ENCODE peak calls at places on chromosome 17, in six cellular contexts. One of them, this sample, is unnamed.
A peak's percentile ranks its signal among the peaks of the same experiment; 100 is the strongest.

GRCh38 chr17:66401364-66401763 is 99.0 kb downstream of the PRKCA start:
- DNase-seq in Karpas-422: no peak
- DNase-seq in psoas muscle: no peak
- DNase-seq in thoracic aorta: no peak
- DNase-seq in cardiac muscle cell: no peak
- DNase-seq in body of pancreas: no peak
- DNase-seq in this sample: no peak

GRCh38 chr17:41799366-41799765 is 12.4 kb downstream of the P3H4 start:
- DNase-seq in body of pancreas: no peak
- DNase-seq in thoracic aorta: no peak
- DNase-seq in cardiac muscle cell: no peak
- DNase-seq in Karpas-422: no peak
- DNase-seq in psoas muscle: no peak
- DNase-seq in this sample: no peak

GRCh38 chr17:38584350-38584925 is 21.3 kb downstream of the SRCIN1 start:
- DNase-seq in Karpas-422: peak; percentile 82
- DNase-seq in thoracic aorta: no peak
- DNase-seq in body of pancreas: peak; percentile 71
- DNase-seq in psoas muscle: peak; percentile 75
- DNase-seq in cardiac muscle cell: peak; percentile 72
- DNase-seq in this sample: no peak

GRCh38 chr17:29018788-29019474 is 13.1 kb upstream of the SEZ6 start:
- DNase-seq in thoracic aorta: no peak
- DNase-seq in cardiac muscle cell: no peak
- DNase-seq in psoas muscle: no peak
- DNase-seq in body of pancreas: no peak
- DNase-seq in Karpas-422: no peak
- DNase-seq in this sample: no peak

GRCh38 chr17:13297198-13297597 is 279.4 kb upstream of the ELAC2 start:
- DNase-seq in body of pancreas: no peak
- DNase-seq in psoas muscle: no peak
- DNase-seq in thoracic aorta: no peak
- DNase-seq in cardiac muscle cell: no peak
- DNase-seq in Karpas-422: no peak
- DNase-seq in this sample: no peak

GRCh38 chr17:36524428-36524876 is 10.2 kb downstream of the MYO19 start:
- DNase-seq in thoracic aorta: no peak
- DNase-seq in Karpas-422: no peak
- DNase-seq in psoas muscle: no peak
- DNase-seq in body of pancreas: no peak
- DNase-seq in cardiac muscle cell: no peak
- DNase-seq in this sample: no peak

GRCh38 chr17:15942207-15942833 is 2.6 kb upstream of the ADORA2B start:
- DNase-seq in thoracic aorta: no peak
- DNase-seq in body of pancreas: peak; percentile 31
- DNase-seq in psoas muscle: no peak
- DNase-seq in cardiac muscle cell: no peak
- DNase-seq in Karpas-422: peak; percentile 55
- DNase-seq in this sample: no peak

GRCh38 chr17:5201011-5201410 is 9.3 kb upstream of the ZNF594 start:
- DNase-seq in psoas muscle: no peak
- DNase-seq in cardiac muscle cell: no peak
- DNase-seq in body of pancreas: no peak
- DNase-seq in thoracic aorta: no peak
- DNase-seq in Karpas-422: no peak
- DNase-seq in this sample: no peak

GRCh38 chr17:75031972-75032895 is 14.5 kb downstream of the ATP5PD start:
- DNase-seq in thoracic aorta: peak; percentile 71
- DNase-seq in Karpas-422: peak; percentile 63
- DNase-seq in cardiac muscle cell: peak; percentile 85
- DNase-seq in body of pancreas: peak; percentile 72
- DNase-seq in psoas muscle: peak; percentile 76
- DNase-seq in this sample: peak; percentile 73

GRCh38 chr17:37701424-37702020 is 43.3 kb downstream of the HNF1B start:
- DNase-seq in body of pancreas: peak; percentile 65
- DNase-seq in thoracic aorta: no peak
- DNase-seq in Karpas-422: peak; percentile 86
- DNase-seq in psoas muscle: no peak
- DNase-seq in cardiac muscle cell: peak; percentile 20
- DNase-seq in this sample: no peak

GRCh38 chr17:12756786-12757185 is 32.5 kb upstream of the ARHGAP44 start:
- DNase-seq in Karpas-422: no peak
- DNase-seq in thoracic aorta: no peak
- DNase-seq in psoas muscle: no peak
- DNase-seq in cardiac muscle cell: peak; percentile 45
- DNase-seq in body of pancreas: no peak
- DNase-seq in this sample: no peak

GRCh38 chr17:77382356-77382911 is 241.7 kb downstream of the SEC14L1 start:
- DNase-seq in body of pancreas: no peak
- DNase-seq in cardiac muscle cell: no peak
- DNase-seq in Karpas-422: peak; percentile 64
- DNase-seq in thoracic aorta: no peak
- DNase-seq in psoas muscle: no peak
- DNase-seq in this sample: no peak

GRCh38 chr17:17590883-17591407 is 563 bp downstream of the PEMT start:
- DNase-seq in body of pancreas: no peak
- DNase-seq in Karpas-422: no peak
- DNase-seq in cardiac muscle cell: no peak
- DNase-seq in psoas muscle: no peak
- DNase-seq in thoracic aorta: no peak
- DNase-seq in this sample: no peak

GRCh38 chr17:65323055-65323454 is 185.9 kb downstream of the RGS9 start:
- DNase-seq in body of pancreas: no peak
- DNase-seq in psoas muscle: no peak
- DNase-seq in cardiac muscle cell: no peak
- DNase-seq in Karpas-422: peak; percentile 60
- DNase-seq in thoracic aorta: no peak
- DNase-seq in this sample: no peak

GRCh38 chr17:17638467-17638866 is 42.8 kb upstream of the RAI1 start:
- DNase-seq in psoas muscle: no peak
- DNase-seq in Karpas-422: no peak
- DNase-seq in thoracic aorta: no peak
- DNase-seq in body of pancreas: no peak
- DNase-seq in cardiac muscle cell: no peak
- DNase-seq in this sample: no peak

GRCh38 chr17:37609170-37610040 is at the start of gene SYNRG:
- DNase-seq in psoas muscle: peak; percentile 97
- DNase-seq in Karpas-422: peak; percentile 98
- DNase-seq in body of pancreas: peak; percentile 95
- DNase-seq in thoracic aorta: peak; percentile 93
- DNase-seq in cardiac muscle cell: peak; percentile 98
- DNase-seq in this sample: peak; percentile 98

GRCh38 chr17:21282231-21282630 is 2.3 kb upstream of the MAP2K3 start:
- DNase-seq in psoas muscle: peak; percentile 74
- DNase-seq in body of pancreas: no peak
- DNase-seq in Karpas-422: no peak
- DNase-seq in thoracic aorta: peak; percentile 78
- DNase-seq in cardiac muscle cell: peak; percentile 93
- DNase-seq in this sample: peak; percentile 87

GRCh38 chr17:81368161-81368560 is 27.1 kb upstream of the BAHCC1 start:
- DNase-seq in body of pancreas: no peak
- DNase-seq in Karpas-422: no peak
- DNase-seq in thoracic aorta: no peak
- DNase-seq in psoas muscle: no peak
- DNase-seq in cardiac muscle cell: no peak
- DNase-seq in this sample: no peak

GRCh38 chr17:82804442-82805191 is 35.2 kb downstream of the ZNF750 start:
- DNase-seq in cardiac muscle cell: peak; percentile 79
- DNase-seq in Karpas-422: no peak
- DNase-seq in psoas muscle: peak; percentile 94
- DNase-seq in thoracic aorta: no peak
- DNase-seq in body of pancreas: peak; percentile 39
- DNase-seq in this sample: no peak

GRCh38 chr17:75684924-75685323 is 17.8 kb downstream of the SAP30BP start:
- DNase-seq in body of pancreas: peak; percentile 20
- DNase-seq in thoracic aorta: no peak
- DNase-seq in cardiac muscle cell: no peak
- DNase-seq in psoas muscle: no peak
- DNase-seq in Karpas-422: no peak
- DNase-seq in this sample: no peak

GRCh38 chr17:47660064-47660492 is 10.4 kb downstream of the KPNB1 start:
- DNase-seq in psoas muscle: no peak
- DNase-seq in body of pancreas: no peak
- DNase-seq in thoracic aorta: no peak
- DNase-seq in Karpas-422: no peak
- DNase-seq in cardiac muscle cell: no peak
- DNase-seq in this sample: no peak

GRCh38 chr17:17874478-17874877 is 37.7 kb upstream of the SREBF1 start:
- DNase-seq in Karpas-422: no peak
- DNase-seq in cardiac muscle cell: peak; percentile 4
- DNase-seq in thoracic aorta: no peak
- DNase-seq in body of pancreas: no peak
- DNase-seq in psoas muscle: no peak
- DNase-seq in this sample: no peak

GRCh38 chr17:37177234-37177633 is 198.6 kb upstream of the C17orf78 start:
- DNase-seq in thoracic aorta: no peak
- DNase-seq in cardiac muscle cell: no peak
- DNase-seq in psoas muscle: no peak
- DNase-seq in Karpas-422: no peak
- DNase-seq in body of pancreas: no peak
- DNase-seq in this sample: no peak

DNA sequence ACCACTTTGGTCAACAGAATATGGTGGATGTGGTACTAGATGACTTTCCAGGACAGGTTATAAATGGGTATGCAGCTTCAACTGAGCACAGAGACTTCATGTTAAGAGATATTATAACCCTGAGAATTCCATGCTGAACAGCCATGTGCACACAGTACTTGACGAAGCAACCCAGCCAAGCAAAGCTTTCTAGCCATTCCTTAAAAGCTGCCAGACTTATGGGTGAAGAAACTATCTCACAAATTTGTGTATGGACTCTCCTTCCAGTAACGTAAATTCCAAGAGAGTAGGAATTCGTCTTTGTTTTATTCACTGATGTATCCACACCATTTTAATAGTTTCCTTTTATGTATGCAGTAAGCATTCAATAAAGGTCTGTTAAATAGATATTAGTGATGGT is 76.1 kb downstream of the KANSL1 start:
- DNase-seq in cardiac muscle cell: no peak
- DNase-seq in Karpas-422: no peak
- DNase-seq in psoas muscle: no peak
- DNase-seq in body of pancreas: no peak
- DNase-seq in thoracic aorta: no peak
- DNase-seq in this sample: no peak
- H3K4me1 ChIP-seq in cardiac muscle cell: peaks cover 59% of the 10 kb centered on the region
- H3K4me1 ChIP-seq in Karpas-422: peaks cover 87% of the 10 kb centered on the region
- H3K4me1 ChIP-seq in psoas muscle: peaks cover 68% of the 10 kb centered on the region
- H3K4me1 ChIP-seq in body of pancreas: peaks cover 70% of the 10 kb centered on the region
- H3K4me1 ChIP-seq in thoracic aorta: peaks cover 81% of the 10 kb centered on the region
- H3K4me1 ChIP-seq in this sample: no peaks in the 10 kb centered on the region

GRCh38 chr17:78727057-78727456 is 55.0 kb downstream of the CYTH1 start:
- DNase-seq in thoracic aorta: no peak
- DNase-seq in cardiac muscle cell: no peak
- DNase-seq in psoas muscle: no peak
- DNase-seq in Karpas-422: no peak
- DNase-seq in body of pancreas: no peak
- DNase-seq in this sample: no peak

GRCh38 chr17:78725448-78726021 is 56.5 kb downstream of the CYTH1 start:
- DNase-seq in thoracic aorta: no peak
- DNase-seq in Karpas-422: no peak
- DNase-seq in psoas muscle: no peak
- DNase-seq in body of pancreas: no peak
- DNase-seq in cardiac muscle cell: no peak
- DNase-seq in this sample: no peak

GRCh38 chr17:78724999-78725398 is 57.1 kb downstream of the CYTH1 start:
- DNase-seq in body of pancreas: no peak
- DNase-seq in thoracic aorta: no peak
- DNase-seq in cardiac muscle cell: no peak
- DNase-seq in Karpas-422: no peak
- DNase-seq in psoas muscle: no peak
- DNase-seq in this sample: no peak

GRCh38 chr17:78727476-78728229 is 54.4 kb downstream of the CYTH1 start:
- DNase-seq in body of pancreas: no peak
- DNase-seq in Karpas-422: no peak
- DNase-seq in psoas muscle: no peak
- DNase-seq in cardiac muscle cell: no peak
- DNase-seq in thoracic aorta: no peak
- DNase-seq in this sample: no peak

GRCh38 chr17:78726471-78727010 is 55.5 kb downstream of the CYTH1 start:
- DNase-seq in body of pancreas: no peak
- DNase-seq in Karpas-422: no peak
- DNase-seq in cardiac muscle cell: no peak
- DNase-seq in thoracic aorta: no peak
- DNase-seq in psoas muscle: no peak
- DNase-seq in this sample: no peak
- H3K27ac ChIP-seq in body of pancreas: no peak overlapping the region
- H3K27ac ChIP-seq in Karpas-422: no peak overlapping the region
- H3K27ac ChIP-seq in cardiac muscle cell: no peak overlapping the region
- H3K27ac ChIP-seq in thoracic aorta: no peak overlapping the region
- H3K27ac ChIP-seq in psoas muscle: peak overlapping the region; percentile 64
- H3K27ac ChIP-seq in this sample: no peak overlapping the region

GRCh38 chr17:60067871-60068270 is 10.8 kb downstream of the HEATR6 start:
- DNase-seq in Karpas-422: no peak
- DNase-seq in thoracic aorta: no peak
- DNase-seq in psoas muscle: no peak
- DNase-seq in cardiac muscle cell: no peak
- DNase-seq in body of pancreas: no peak
- DNase-seq in this sample: no peak

GRCh38 chr17:60060474-60060873 is 18.2 kb downstream of the HEATR6 start:
- DNase-seq in body of pancreas: no peak
- DNase-seq in cardiac muscle cell: no peak
- DNase-seq in psoas muscle: no peak
- DNase-seq in thoracic aorta: no peak
- DNase-seq in Karpas-422: no peak
- DNase-seq in this sample: no peak

GRCh38 chr17:60066576-60066975 is 12.1 kb downstream of the HEATR6 start:
- DNase-seq in cardiac muscle cell: no peak
- DNase-seq in thoracic aorta: no peak
- DNase-seq in Karpas-422: no peak
- DNase-seq in body of pancreas: no peak
- DNase-seq in psoas muscle: no peak
- DNase-seq in this sample: no peak

GRCh38 chr17:60065136-60065535 is 13.6 kb downstream of the HEATR6 start:
- DNase-seq in body of pancreas: no peak
- DNase-seq in Karpas-422: no peak
- DNase-seq in cardiac muscle cell: peak; percentile 43
- DNase-seq in thoracic aorta: no peak
- DNase-seq in psoas muscle: no peak
- DNase-seq in this sample: peak; percentile 39

DNA sequence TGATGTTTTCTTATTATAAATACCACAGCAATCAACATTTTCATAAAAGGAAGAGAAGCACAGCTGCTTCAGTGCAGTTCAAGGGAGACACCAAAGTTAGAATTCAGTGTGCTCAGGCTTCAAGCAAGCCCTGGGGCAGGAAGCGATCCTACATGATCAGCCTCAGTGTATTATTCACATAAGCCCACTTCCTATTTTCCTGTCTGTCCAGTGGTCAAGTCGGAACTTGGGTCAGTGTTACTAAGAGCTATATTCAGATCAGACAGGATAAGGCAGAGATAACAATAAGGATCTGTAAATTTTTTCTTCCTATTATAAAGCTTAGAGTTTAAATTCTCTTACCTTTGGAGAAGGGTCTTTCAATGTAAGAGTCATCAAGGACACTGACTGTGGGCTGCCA is 12.9 kb downstream of the HEATR6 start:
- DNase-seq in psoas muscle: no peak
- DNase-seq in body of pancreas: no peak
- DNase-seq in cardiac muscle cell: peak; percentile 15
- DNase-seq in Karpas-422: no peak
- DNase-seq in thoracic aorta: no peak
- DNase-seq in this sample: no peak
- H3K4me1 ChIP-seq in psoas muscle: no peaks in the 10 kb centered on the region
- H3K4me1 ChIP-seq in body of pancreas: no peaks in the 10 kb centered on the region
- H3K4me1 ChIP-seq in cardiac muscle cell: no peaks in the 10 kb centered on the region
- H3K4me1 ChIP-seq in Karpas-422: no peaks in the 10 kb centered on the region
- H3K4me1 ChIP-seq in thoracic aorta: no peaks in the 10 kb centered on the region
- H3K4me1 ChIP-seq in this sample: peaks cover 15% of the 10 kb centered on the region

GRCh38 chr17:19748807-19749193 is 702 bp upstream of the ALDH3A1 start:
- DNase-seq in thoracic aorta: no peak
- DNase-seq in psoas muscle: no peak
- DNase-seq in Karpas-422: no peak
- DNase-seq in body of pancreas: no peak
- DNase-seq in cardiac muscle cell: no peak
- DNase-seq in this sample: no peak
- H3K27ac ChIP-seq in thoracic aorta: peak overlapping the region; percentile 10
- H3K27ac ChIP-seq in psoas muscle: no peak overlapping the region
- H3K27ac ChIP-seq in Karpas-422: no peak overlapping the region
- H3K27ac ChIP-seq in body of pancreas: no peak overlapping the region
- H3K27ac ChIP-seq in cardiac muscle cell: no peak overlapping the region
- H3K27ac ChIP-seq in this sample: no peak overlapping the region

This sample was measured in SJSA1.